ENCODE peak calls at places on chromosome 10, in nine cellular contexts. M is mesothelial cell of epicardium, J is GM12865, G is AG10803, H is endothelial cell, K is astrocyte, U is A549, Y is HCT116, F is transverse colon. S is an unnamed sample.

GRCh38 chr10:70847666-70848360 is 32.1 kb downstream of the SGPL1 start:
- DNase-seq in Y (no peak), F (no peak), K (peak; percentile 55), U (no peak), H (no peak), M (no peak), J (no peak), G (peak; percentile 18), S (no peak)

GRCh38 chr10:89207801-89208551 is 859 bp upstream of the CH25H start:
- DNase-seq in K (no peak), Y (no peak), U (peak; percentile 19), F (peak; percentile 33), J (peak; percentile 5), G (no peak), M (peak; percentile 45), H (peak; percentile 70), S (peak; percentile 24)

GRCh38 chr10:104780165-104780564 is 139.1 kb downstream of the SORCS3 start:
- DNase-seq in K (no peak), F (no peak), U (no peak), Y (no peak), H (no peak), J (no peak), M (no peak), G (no peak), S (no peak)

GRCh38 chr10:132355297-132355696 is 23.3 kb downstream of the LRRC27 start:
- DNase-seq in M (no peak), U (no peak), F (no peak), K (no peak), Y (no peak), H (no peak), G (no peak), J (no peak), S (no peak)

GRCh38 chr10:132521041-132521465 is 16.5 kb upstream of the INPP5A start:
- DNase-seq in U (no peak), Y (no peak), F (peak; percentile 10), J (no peak), K (no peak), G (no peak), M (no peak), H (no peak), S (no peak)

GRCh38 chr10:90378524-90379076 is 479.2 kb downstream of the HTR7 start:
- DNase-seq in F (no peak), K (peak; percentile 49), G (no peak), Y (no peak), U (no peak), J (no peak), H (no peak), M (no peak), S (no peak)

GRCh38 chr10:69246036-69246435 is 25.9 kb downstream of the HKDC1 start:
- DNase-seq in G (no peak), J (no peak), U (no peak), K (no peak), F (no peak), H (no peak), M (no peak), Y (no peak), S (no peak)

GRCh38 chr10:43225004-43225786 is 41.7 kb downstream of the RASGEF1A start:
- DNase-seq in J (no peak), U (no peak), K (no peak), F (peak; percentile 2), H (no peak), Y (no peak), G (no peak), M (no peak), S (no peak)

GRCh38 chr10:8331896-8332729 is 277.6 kb downstream of the GATA3 start:
- DNase-seq in K (peak; percentile 74), F (peak; percentile 56), G (no peak), J (peak; percentile 44), M (peak; percentile 49), U (peak; percentile 34), H (peak; percentile 49), Y (no peak), S (peak; percentile 71)

GRCh38 chr10:60809157-60809556 is 30.9 kb downstream of the CDK1 start:
- DNase-seq in K (no peak), H (no peak), F (no peak), U (no peak), G (peak; percentile 84), Y (no peak), J (no peak), M (no peak), S (no peak)

GRCh38 chr10:34567854-34568253 is 247.2 kb downstream of the PARD3 start:
- DNase-seq in K (no peak), G (no peak), F (no peak), H (no peak), U (no peak), M (no peak), J (no peak), Y (no peak), S (no peak)

GRCh38 chr10:12505683-12506082 is 156.3 kb downstream of the CAMK1D start:
- DNase-seq in U (no peak), Y (no peak), H (no peak), F (no peak), K (no peak), M (no peak), G (no peak), J (no peak), S (no peak)

GRCh38 chr10:92699518-92700272 is 9.9 kb downstream of the HHEX start:
- DNase-seq in G (peak; percentile 42), M (peak; percentile 46), J (peak; percentile 28), U (peak; percentile 41), F (peak; percentile 30), K (no peak), H (peak; percentile 50), Y (no peak), S (no peak)

GRCh38 chr10:119337796-119338432 is 130.5 kb downstream of the GRK5 start:
- DNase-seq in F (no peak), M (no peak), H (peak; percentile 33), G (peak; percentile 54), K (peak; percentile 71), J (no peak), Y (no peak), U (no peak), S (no peak)

GRCh38 chr10:43383204-43383971 is 12.0 kb downstream of the FXYD4 start:
- DNase-seq in K (no peak), M (no peak), F (no peak), H (no peak), U (no peak), J (no peak), Y (no peak), G (peak; percentile 40), S (no peak)

DNA sequence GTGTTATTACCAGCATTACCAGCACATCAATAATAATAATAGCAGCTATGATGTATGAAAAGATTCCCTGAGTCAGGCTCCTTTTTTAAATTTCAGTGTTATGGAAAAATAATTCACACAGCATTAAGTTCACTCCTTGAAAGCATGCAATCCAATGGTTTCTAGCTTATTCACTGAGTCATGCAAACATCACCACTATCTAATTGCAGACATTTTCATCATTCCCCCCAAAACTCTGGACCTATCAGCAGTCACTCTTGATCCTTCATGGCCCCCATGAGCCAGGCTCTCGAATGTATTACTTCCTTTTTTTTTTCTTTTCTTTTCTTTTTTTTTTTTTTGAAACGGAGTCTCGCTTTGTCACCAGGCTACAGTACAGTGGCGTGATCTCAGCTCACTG is 228.6 kb downstream of the FANK1 start:
- DNase-seq in U (no peak), M (no peak), K (no peak), H (no peak), G (peak; percentile 52), Y (no peak), J (no peak), F (no peak), S (no peak)
- TF ChIP-seq CTCF in U (no peak), M (no peak), K (no peak), H (no peak), G (no peak), Y (no peak), J (no peak), F (no peak), S (no peak)

GRCh38 chr10:72616716-72617115 is 9.2 kb downstream of the MICU1 start:
- DNase-seq in F (no peak), G (peak; percentile 28), H (no peak), U (no peak), Y (no peak), K (peak; percentile 44), M (no peak), J (no peak), S (no peak)
- TF ChIP-seq CTCF in F (no peak), G (no peak), H (no peak), U (no peak), Y (no peak), K (no peak), M (no peak), J (no peak), S (no peak)

GRCh38 chr10:36023939-36024338 is 381.8 kb upstream of the FZD8 start:
- DNase-seq in U (peak; percentile 43), F (no peak), G (peak; percentile 95), H (no peak), J (no peak), Y (no peak), M (no peak), K (peak; percentile 45), S (no peak)

GRCh38 chr10:36017141-36017540 is 375.0 kb upstream of the FZD8 start:
- DNase-seq in M (no peak), K (no peak), Y (no peak), J (no peak), G (no peak), F (no peak), U (no peak), H (no peak), S (no peak)

GRCh38 chr10:36019749-36020148 is 377.7 kb upstream of the FZD8 start:
- DNase-seq in U (no peak), M (no peak), H (no peak), F (no peak), J (no peak), K (no peak), Y (no peak), G (no peak), S (no peak)

GRCh38 chr10:36018996-36019395 is 376.9 kb upstream of the FZD8 start:
- DNase-seq in G (no peak), K (no peak), U (no peak), Y (no peak), F (no peak), H (no peak), M (no peak), J (no peak), S (no peak)

DNA sequence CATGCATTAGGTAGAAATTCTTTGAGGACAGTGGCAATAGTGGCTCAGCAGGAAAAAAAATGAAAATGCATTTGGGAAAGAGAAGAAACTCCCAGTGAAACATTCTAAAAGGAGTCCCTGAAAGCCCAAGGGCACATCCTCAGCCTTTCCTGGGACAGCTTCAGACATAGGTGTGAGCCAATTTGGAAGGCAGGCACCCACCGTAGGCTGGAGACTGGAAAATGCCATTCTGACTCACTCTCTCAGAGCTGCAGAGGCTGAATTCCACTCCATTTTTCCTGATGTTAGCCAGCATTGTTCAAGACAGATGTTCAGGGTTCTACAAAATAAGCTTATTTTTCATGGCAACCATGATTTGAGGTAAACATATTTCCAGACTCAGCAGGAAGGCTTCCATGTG is 379.0 kb upstream of the FZD8 start:
- DNase-seq in Y (no peak), G (no peak), H (no peak), K (no peak), U (no peak), M (no peak), F (no peak), J (no peak), S (no peak)
- TF ChIP-seq CTCF in Y (no peak), G (no peak), H (no peak), K (no peak), U (no peak), M (no peak), F (no peak), J (no peak), S (no peak)

DNA sequence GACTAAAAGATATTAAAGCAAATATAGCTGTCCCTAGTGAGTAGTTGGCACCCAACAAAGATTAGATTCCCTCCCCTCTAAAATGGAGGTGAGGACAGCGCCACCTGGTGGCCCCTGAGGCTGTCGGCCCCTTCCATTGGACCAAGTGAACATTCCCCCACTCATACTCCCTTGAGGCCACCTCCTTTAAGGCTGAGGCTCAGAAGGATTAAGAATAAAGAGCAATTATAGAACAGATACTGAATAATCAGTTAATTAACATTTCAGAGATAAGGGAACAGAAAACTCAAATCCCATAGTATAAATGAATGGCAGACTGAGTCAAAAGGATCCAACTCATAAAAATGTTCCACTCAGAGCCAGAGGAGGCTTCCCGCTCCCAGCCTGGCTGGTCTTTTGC is 130.4 kb upstream of the GHITM start:
- DNase-seq in K (no peak), J (peak; percentile 57), M (no peak), H (peak; percentile 45), F (peak; percentile 41), Y (peak; percentile 21), G (no peak), U (peak; percentile 6), S (peak; percentile 43)
- TF ChIP-seq CTCF in K (peak; percentile 46), J (peak; percentile 91), M (peak; percentile 62), H (peak; percentile 88), F (peak; percentile 61), Y (peak; percentile 98), G (peak; percentile 52), U (peak; percentile 45), S (peak; percentile 89)